ENCODE peak calls at places on chromosomes 2 and 18, in four cellular contexts. R is fibroblast of the aortic adventitia, B is RWPE1, K is thoracic aorta. O is an unnamed sample.
A peak's percentile ranks its signal among the peaks of the same experiment; 100 is the strongest.

GRCh38 chr18:9808530-9809241 is 77.1 kb upstream of the TXNDC2 start:
- DNase-seq in R (peak; percentile 68), B (peak; percentile 45), K (no peak), O (no peak)

GRCh38 chr2:227509824-227510619 is 38.1 kb downstream of the AGFG1 start:
- DNase-seq in R (peak; percentile 31), B (peak; percentile 35), K (no peak), O (peak; percentile 65)

GRCh38 chr2:71528221-71528620 is 74.9 kb downstream of the DYSF start:
- DNase-seq in R (no peak), B (no peak), K (no peak), O (no peak)

GRCh38 chr2:128187032-128187654 is 96.1 kb downstream of the UGGT1 start:
- DNase-seq in R (peak; percentile 90), B (no peak), K (no peak), O (peak; percentile 28)

GRCh38 chr2:20188201-20188600 is 36.7 kb downstream of the SDC1 start:
- DNase-seq in R (no peak), B (no peak), K (no peak), O (no peak)

GRCh38 chr2:231563378-231563961 is 29.2 kb upstream of the TEX44 start:
- DNase-seq in R (peak; percentile 69), B (peak; percentile 68), K (no peak), O (peak; percentile 48)

GRCh38 chr2:26712486-26713465 is 20.3 kb downstream of the KCNK3 start:
- DNase-seq in R (no peak), B (no peak), K (no peak), O (no peak)

GRCh38 chr2:9656270-9656766 is 25.5 kb upstream of the YWHAQ start:
- DNase-seq in R (peak; percentile 90), B (peak; percentile 92), K (no peak), O (peak; percentile 98)

GRCh38 chr2:43184339-43184895 is 42.0 kb downstream of the ZFP36L2 start:
- DNase-seq in R (peak; percentile 46), B (peak; percentile 81), K (no peak), O (peak; percentile 79)

GRCh38 chr18:3148930-3149535 is 70.7 kb downstream of the MYOM1 start:
- DNase-seq in R (no peak), B (peak; percentile 30), K (no peak), O (no peak)

GRCh38 chr2:216416571-216417307 is 4.5 kb downstream of the SMARCAL1 start:
- DNase-seq in R (no peak), B (no peak), K (no peak), O (no peak)

GRCh38 chr18:23718243-23718720 is 29.0 kb downstream of the LAMA3 start:
- DNase-seq in R (peak; percentile 54), B (no peak), K (no peak), O (peak; percentile 72)

GRCh38 chr2:240995041-240995960 is 3.1 kb upstream of the SNED1 start:
- DNase-seq in R (no peak), B (no peak), K (no peak), O (no peak)

GRCh38 chr18:31101148-31102019 is 837 bp downstream of the DSC2 start:
- DNase-seq in R (no peak), B (no peak), K (no peak), O (no peak)

GRCh38 chr2:127145255-127145899 is 38.4 kb upstream of the BIN1 start:
- DNase-seq in R (peak; percentile 27), B (no peak), K (no peak), O (peak; percentile 52)

GRCh38 chr2:236083934-236084333 is 84.3 kb downstream of the GBX2 start:
- DNase-seq in R (no peak), B (no peak), K (no peak), O (no peak)

GRCh38 chr2:45000921-45001628 is 8.2 kb downstream of the SIX2 start:
- DNase-seq in R (no peak), B (no peak), K (no peak), O (no peak)

GRCh38 chr2:149033716-149034115 is 4.8 kb upstream of the LYPD6B start:
- DNase-seq in R (no peak), B (no peak), K (no peak), O (no peak)

GRCh38 chr2:109020217-109020637 is 31.2 kb upstream of the EDAR start:
- DNase-seq in R (peak; percentile 87), B (no peak), K (no peak), O (peak; percentile 50)

GRCh38 chr18:65735166-65735565 is 15.6 kb upstream of the CDH7 start:
- DNase-seq in R (no peak), B (no peak), K (no peak), O (no peak)

GRCh38 chr2:223835701-223836532 is 1.5 kb downstream of the AP1S3 start:
- DNase-seq in R (no peak), B (peak; percentile 44), K (no peak), O (no peak)

GRCh38 chr2:161905389-161906046 is 168.5 kb downstream of the DPP4 start:
- DNase-seq in R (peak; percentile 18), B (peak; percentile 5), K (no peak), O (no peak)

GRCh38 chr2:131030478-131030971 is 62.7 kb downstream of the FAM168B start:
- DNase-seq in R (no peak), B (no peak), K (no peak), O (no peak)

DNA sequence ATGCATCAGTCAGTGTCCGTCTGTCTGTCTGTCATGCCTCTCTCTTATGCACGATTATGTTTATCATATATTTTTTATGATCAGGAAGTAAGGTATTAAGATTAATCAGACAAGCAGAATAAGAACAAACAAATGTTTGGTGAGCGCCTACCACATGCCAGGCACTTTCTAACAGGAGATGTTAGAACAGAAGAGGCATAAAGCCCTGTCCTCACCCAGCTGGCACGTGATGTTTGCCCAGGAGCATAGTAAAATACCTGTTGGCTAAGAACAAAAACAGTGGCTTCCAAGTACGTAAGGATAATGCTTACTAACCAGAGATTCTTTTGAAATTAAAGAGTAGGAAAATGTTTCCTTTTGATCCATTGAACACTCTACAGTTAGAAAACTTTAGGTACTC is 380.2 kb upstream of the RAB12 start:
- DNase-seq in R (no peak), B (no peak), K (no peak), O (no peak)
- TF ChIP-seq CTCF in R (no peak), B (no peak), K (no peak), O (no peak)

DNA sequence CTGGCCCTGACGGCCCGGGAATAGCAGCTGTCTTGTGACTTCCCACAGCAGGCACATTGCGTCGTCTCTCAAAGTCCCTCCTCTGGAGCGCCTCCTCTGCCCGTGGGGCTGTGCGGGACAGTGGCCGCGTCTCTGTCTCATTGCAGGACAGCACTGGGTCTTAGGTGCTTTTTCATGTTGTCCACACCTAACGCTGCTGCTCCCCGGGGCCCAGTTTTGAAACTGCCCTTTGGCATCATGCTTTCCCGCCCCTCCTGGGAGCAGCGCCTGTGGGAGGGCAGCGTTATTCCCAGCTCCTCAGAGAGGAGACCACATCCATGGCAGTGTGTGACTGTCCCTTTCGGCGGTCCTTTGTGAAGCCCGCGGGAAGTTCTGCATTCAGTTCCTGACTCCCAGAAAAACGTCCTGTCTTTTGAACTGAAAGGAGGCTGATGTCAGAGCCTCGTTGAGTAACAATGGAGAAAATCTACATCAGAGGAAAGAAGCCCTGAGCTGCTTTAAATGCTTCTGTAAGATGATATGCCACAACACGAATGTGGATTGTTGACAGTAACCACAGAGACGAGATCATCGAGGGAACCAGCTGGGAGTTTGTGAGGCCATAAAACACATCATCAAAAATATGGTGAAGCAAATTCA is 226.0 kb downstream of the FAM210A start:
- DNase-seq in R (peak; percentile 37), B (peak; percentile 41), K (no peak), O (peak; percentile 24)
- TF ChIP-seq CTCF in R (no peak), B (no peak), K (no peak), O (no peak)

GRCh38 chr2:174888646-174889271 is 116.4 kb downstream of the CHN1 start:
- DNase-seq in R (no peak), B (no peak), K (no peak), O (no peak)
- TF ChIP-seq CTCF in R (no peak), B (no peak), K (no peak), O (no peak)

DNA sequence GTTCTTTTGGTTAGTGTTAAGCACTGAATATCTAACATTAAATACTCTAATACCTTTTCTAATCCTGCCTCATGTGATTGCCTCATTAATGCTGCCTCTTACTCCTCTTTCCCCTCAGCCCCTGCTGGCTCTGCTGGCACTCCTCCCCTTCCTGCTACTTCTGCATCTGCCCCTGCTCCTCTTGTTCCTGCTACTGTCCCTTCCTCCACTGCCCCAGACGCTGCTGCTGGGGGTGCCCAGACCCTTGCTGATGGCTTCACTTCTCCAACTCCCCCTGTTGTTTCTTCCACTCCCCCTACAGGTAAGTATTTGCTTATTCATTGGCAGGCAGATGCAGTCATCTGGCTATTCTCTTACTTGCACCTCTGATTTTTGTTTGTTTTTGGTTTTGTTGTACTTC is 68.5 kb downstream of the ABI2 start:
- DNase-seq in R (no peak), B (no peak), K (no peak), O (no peak)
- TF ChIP-seq CTCF in R (peak; percentile 27), B (peak; percentile 5), K (no peak), O (peak; percentile 59)

GRCh38 chr2:202831241-202831997 is 40.1 kb downstream of the ICA1L start:
- DNase-seq in R (peak; percentile 71), B (peak; percentile 71), K (no peak), O (peak; percentile 52)
- TF ChIP-seq CTCF in R (peak; percentile 75), B (peak; percentile 70), K (peak; percentile 45), O (peak; percentile 81)

GRCh38 chr2:12778811-12779574 is 62.3 kb downstream of the TRIB2 start:
- DNase-seq in R (no peak), B (no peak), K (no peak), O (no peak)
- TF ChIP-seq CTCF in R (no peak), B (no peak), K (no peak), O (no peak)

GRCh38 chr18:58785171-58785805 is 79.4 kb upstream of the ZNF532 start:
- DNase-seq in R (peak; percentile 85), B (peak; percentile 80), K (peak; percentile 12), O (peak; percentile 91)
- TF ChIP-seq CTCF in R (peak; percentile 26), B (no peak), K (peak; percentile 23), O (no peak)

GRCh38 chr2:53127061-53127650 is 640.4 kb upstream of the CHAC2 start:
- DNase-seq in R (no peak), B (no peak), K (no peak), O (no peak)
- TF ChIP-seq CTCF in R (no peak), B (no peak), K (no peak), O (no peak)

O was measured in HFFc6.